ENCODE peak calls at places on chromosomes 3 and 15, in seven cellular contexts. B is GM12878, V is SK-N-SH, Z is HCT116, U is K562, D is HepG2, G is H1. Y is an unnamed sample. For H3K4me1, the result is how much of the 10 kb centered on the place peaks cover.

GRCh38 chr3:52234516-52235447 is 4.2 kb downstream of the TWF2 start:
- DNase-seq in B (no peak), V (no peak), Z (no peak), G (no peak), D (no peak), U (no peak), Y (no peak)

GRCh38 chr3:59502806-59503205 is 453.0 kb upstream of the CFAP20DC start:
- DNase-seq in B (no peak), V (no peak), U (no peak), Z (no peak), D (no peak), G (no peak), Y (no peak)

GRCh38 chr3:25378912-25379311 is 49.2 kb upstream of the RARB start:
- DNase-seq in G (no peak), B (no peak), U (no peak), V (no peak), D (no peak), Z (no peak), Y (no peak)

GRCh38 chr15:41284425-41285177 is 47.8 kb downstream of the OIP5 start:
- DNase-seq in G (no peak), U (no peak), Z (no peak), D (peak), B (no peak), V (peak), Y (no peak)

GRCh38 chr3:11711826-11712225 is 68.1 kb upstream of the VGLL4 start:
- DNase-seq in U (no peak), Z (no peak), B (no peak), V (no peak), D (no peak), G (no peak), Y (no peak)

GRCh38 chr15:23437146-23437545 is 9.9 kb downstream of the GOLGA6L2 start:
- DNase-seq in V (no peak), B (no peak), G (no peak), D (no peak), Z (no peak), U (no peak), Y (no peak)

GRCh38 chr3:165254812-165255211 is 58.6 kb upstream of the SLITRK3 start:
- DNase-seq in V (peak), D (peak), U (no peak), G (no peak), Z (peak), B (no peak), Y (peak)

GRCh38 chr3:6679510-6679909 is 181.4 kb upstream of the GRM7 start:
- DNase-seq in U (no peak), D (no peak), V (no peak), B (peak), Z (no peak), G (no peak), Y (no peak)

GRCh38 chr3:89488800-89489580 is 381.6 kb downstream of the EPHA3 start:
- DNase-seq in V (no peak), B (no peak), U (no peak), D (no peak), Z (no peak), G (no peak), Y (no peak)

GRCh38 chr3:98110191-98110908 is 20.2 kb upstream of the OR5H1 start:
- DNase-seq in Z (no peak), B (no peak), D (no peak), U (no peak), V (no peak), G (no peak), Y (peak)

GRCh38 chr3:11236588-11237461 is 35.4 kb upstream of the ATG7 start:
- DNase-seq in D (peak), U (peak), B (no peak), G (peak), Z (peak), V (peak), Y (peak)

GRCh38 chr3:195774917-195775316 is 36.8 kb downstream of the MUC4 start:
- DNase-seq in D (peak), G (peak), V (peak), U (peak), Z (peak), B (no peak), Y (peak)

GRCh38 chr15:62758126-62758951 is 284.2 kb upstream of the TPM1 start:
- DNase-seq in V (peak), D (peak), G (no peak), Z (no peak), B (no peak), U (no peak), Y (no peak)

GRCh38 chr3:84110787-84111186 is 848.0 kb upstream of the CADM2 start:
- DNase-seq in B (no peak), G (no peak), Z (no peak), D (no peak), U (no peak), V (no peak), Y (no peak)

GRCh38 chr15:79475312-79475711 is 43.2 kb downstream of the MINAR1 start:
- DNase-seq in D (no peak), G (no peak), Z (no peak), U (no peak), V (no peak), B (no peak), Y (no peak)

GRCh38 chr15:82847703-82848102 is 38.3 kb downstream of the WHAMM start:
- DNase-seq in Z (no peak), U (no peak), V (no peak), B (no peak), G (peak), D (no peak), Y (no peak)

GRCh38 chr3:153599685-153600084 is 437.7 kb downstream of the RAP2B start:
- DNase-seq in B (no peak), U (no peak), D (peak), V (no peak), G (no peak), Z (peak), Y (no peak)

GRCh38 chr15:27433604-27434003 is 462.6 kb downstream of the GABRG3 start:
- DNase-seq in Z (no peak), B (no peak), V (no peak), G (no peak), D (no peak), U (no peak), Y (no peak)

GRCh38 chr3:68699541-68699940 is 232.8 kb downstream of the TAFA4 start:
- DNase-seq in U (no peak), B (no peak), G (no peak), Z (no peak), D (no peak), V (no peak), Y (no peak)

GRCh38 chr3:31937225-31937624 is 43.8 kb downstream of the OSBPL10 start:
- DNase-seq in B (no peak), D (no peak), V (no peak), G (no peak), U (no peak), Z (no peak), Y (no peak)

GRCh38 chr15:28109626-28110415 is 10.7 kb upstream of the OCA2 start:
- DNase-seq in G (no peak), V (no peak), Z (no peak), D (no peak), B (no peak), U (no peak), Y (no peak)

GRCh38 chr3:189907803-189908202 is 212.9 kb downstream of the P3H2 start:
- DNase-seq in B (no peak), Z (no peak), D (no peak), G (no peak), U (no peak), V (no peak), Y (no peak)

GRCh38 chr3:143928541-143929255 is 42.9 kb upstream of the DIPK2A start:
- DNase-seq in D (no peak), G (no peak), U (no peak), Z (no peak), V (no peak), B (no peak), Y (no peak)

GRCh38 chr3:172546105-172546504 is 22.9 kb upstream of the TNFSF10 start:
- DNase-seq in D (no peak), U (no peak), V (no peak), B (no peak), Z (peak), G (no peak), Y (no peak)

GRCh38 chr15:74123131-74123429 is 7.3 kb upstream of the ISLR2 start:
- DNase-seq in V (no peak), B (no peak), Z (no peak), G (peak), D (no peak), U (no peak), Y (no peak)

GRCh38 chr3:41088882-41089281 is 110.4 kb upstream of the CTNNB1 start:
- DNase-seq in U (no peak), V (no peak), Z (no peak), G (no peak), D (no peak), B (no peak), Y (no peak)

GRCh38 chr3:128823638-128824037 is 55.8 kb upstream of the ACAD9 start:
- DNase-seq in V (no peak), B (no peak), D (no peak), U (no peak), Z (no peak), G (no peak), Y (no peak)

GRCh38 chr15:68278345-68279217 is 1.0 kb downstream of the FEM1B start:
- DNase-seq in Z (no peak), D (peak), B (no peak), G (no peak), V (peak), U (no peak), Y (no peak)

GRCh38 chr3:131535596-131535995 is 32.8 kb upstream of the MRPL3 start:
- DNase-seq in U (no peak), D (no peak), G (no peak), Z (no peak), V (no peak), B (no peak), Y (no peak)

GRCh38 chr3:195895078-195895899 is 13.1 kb downstream of the TNK2 start:
- DNase-seq in B (no peak), Z (peak), D (peak), G (peak), V (peak), U (peak), Y (no peak)

GRCh38 chr3:128488995-128489859 is 3.8 kb downstream of the GATA2 start:
- DNase-seq in Z (peak), D (peak), V (peak), U (peak), G (peak), B (no peak), Y (no peak)

GRCh38 chr3:133360476-133360875 is 39.4 kb upstream of the BFSP2 start:
- DNase-seq in G (no peak), D (no peak), V (no peak), Z (no peak), B (no peak), U (no peak), Y (no peak)

GRCh38 chr15:76223521-76223920 is 87.7 kb downstream of the ETFA start:
- DNase-seq in U (no peak), G (no peak), V (no peak), Z (no peak), D (no peak), B (peak), Y (no peak)

GRCh38 chr15:89526181-89526580 is 29.8 kb upstream of the RHCG start:
- DNase-seq in V (no peak), G (no peak), B (no peak), Z (no peak), D (no peak), U (no peak), Y (no peak)

GRCh38 chr15:69154684-69155083 is 5.8 kb upstream of the GLCE start:
- DNase-seq in B (no peak), Z (no peak), G (no peak), V (no peak), D (no peak), U (no peak), Y (no peak)

GRCh38 chr15:52805351-52806283 is 15.5 kb upstream of the ONECUT1 start:
- DNase-seq in V (peak), B (no peak), U (no peak), D (no peak), G (peak), Z (no peak), Y (no peak)

DNA sequence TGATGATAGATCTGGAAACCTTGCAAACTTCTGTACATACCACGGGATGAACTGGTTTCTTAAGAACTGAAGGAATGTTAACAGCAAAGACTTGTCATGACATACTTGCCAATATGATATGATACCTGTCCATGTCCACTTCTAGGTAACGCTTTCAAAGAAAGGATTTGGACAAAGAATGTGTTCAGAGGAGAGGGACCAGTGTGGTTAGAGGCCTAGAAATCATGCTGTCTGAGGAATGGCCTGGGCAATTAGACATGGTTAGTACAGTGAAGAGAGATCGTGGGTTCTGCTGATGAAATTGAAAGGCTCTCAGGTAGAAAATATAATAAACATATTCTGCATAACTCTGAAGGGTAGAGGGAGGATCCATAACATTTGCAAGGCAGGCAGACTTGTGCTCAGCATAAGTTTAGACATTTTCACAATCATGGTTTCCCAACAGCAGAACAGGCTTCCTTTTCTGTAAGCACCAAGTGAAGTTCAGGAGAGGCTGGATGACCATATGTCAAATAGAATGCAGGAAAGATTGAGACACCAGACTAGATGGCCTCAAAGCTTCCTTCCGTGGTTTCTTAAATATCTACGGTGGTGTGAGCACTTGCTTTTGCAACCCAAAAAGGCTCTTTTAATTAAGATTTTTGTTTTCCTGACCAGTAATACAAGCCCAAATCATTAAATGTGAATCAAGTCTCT is 39.9 kb downstream of the TGFBR2 start:
- DNase-seq in D (no peak), U (no peak), B (no peak), Z (no peak), G (no peak), V (no peak), Y (no peak)
- TF ChIP-seq YY1 in D (no peak), U (no peak), B (no peak), Z (no peak), G (no peak), V (no peak), Y (no peak)

DNA sequence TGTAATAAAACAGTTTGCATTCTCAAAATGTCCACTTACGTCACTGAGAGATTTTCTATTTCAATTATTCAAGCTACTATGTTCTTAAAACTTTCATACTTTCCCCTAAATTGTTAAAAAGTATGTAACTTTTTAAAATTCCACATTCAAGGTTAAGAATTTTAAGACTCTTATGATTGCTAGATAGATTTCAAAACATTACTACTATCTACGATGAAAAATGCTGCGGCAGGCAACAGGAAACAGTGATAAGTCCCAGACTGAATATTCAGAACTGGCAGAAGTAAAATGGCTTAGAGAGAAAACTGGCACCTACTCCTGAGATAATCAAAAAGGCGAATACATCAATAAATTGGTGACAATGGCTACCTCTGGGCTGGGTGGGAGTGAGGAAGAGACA is 16.2 kb downstream of the ATP13A3 start:
- DNase-seq in V (no peak), D (no peak), Z (no peak), B (no peak), U (no peak), G (no peak), Y (no peak)
- H3K9ac ChIP-seq in V (no peak), D (no peak), Z (no peak), B (no peak), U (no peak), G (no peak), Y (no peak)

DNA sequence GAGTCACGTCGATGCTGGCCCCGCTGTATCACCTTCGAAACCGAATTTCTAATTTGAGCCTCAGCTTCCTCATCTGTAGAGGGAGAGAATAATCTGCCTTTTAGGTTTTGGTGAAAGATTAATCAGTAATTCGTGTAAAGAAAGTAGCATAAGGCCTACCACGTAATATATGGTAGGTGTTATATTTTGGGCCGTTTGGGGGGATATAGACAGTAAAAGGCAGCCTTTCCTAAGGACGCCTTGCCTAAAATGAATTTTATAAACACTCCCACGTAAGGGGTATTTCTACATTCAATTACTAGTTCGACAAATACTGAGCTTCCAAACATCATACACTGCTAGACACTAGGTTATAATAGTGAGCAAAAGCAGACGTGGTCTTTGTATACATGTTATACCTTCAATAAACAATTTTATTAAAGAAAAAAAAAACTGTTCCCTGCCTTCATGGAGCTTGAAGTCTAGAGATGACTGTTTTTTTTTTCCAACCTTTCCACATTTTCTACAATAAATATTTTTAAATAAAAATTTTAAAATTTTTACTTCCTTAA is 737 bp downstream of the JAGN1 start:
- DNase-seq in D (no peak), Z (no peak), V (no peak), U (no peak), G (no peak), B (no peak), Y (no peak)
- H3K4me1 ChIP-seq in D (half or more), Z (under half), V (under half), U (under half), G (under half), B (under half), Y (under half)

DNA sequence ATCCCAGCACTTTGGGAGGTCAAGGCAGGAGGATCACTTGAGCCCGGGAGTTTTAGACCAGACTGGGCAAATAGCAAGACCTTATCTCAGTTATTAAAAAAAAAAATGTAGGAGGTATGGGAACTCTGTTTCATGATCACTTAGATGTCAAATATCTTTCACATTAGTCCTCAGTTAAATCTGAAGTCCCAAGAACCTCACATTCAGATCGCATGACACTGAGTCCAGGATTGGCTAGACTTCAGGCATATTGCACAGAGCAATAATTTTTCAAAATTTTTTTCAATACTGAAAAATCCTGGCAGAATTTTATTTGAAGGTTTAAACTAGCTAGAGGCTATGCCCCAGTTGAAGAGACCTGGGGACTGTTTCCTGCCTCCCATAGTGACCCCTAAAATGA is 56.3 kb upstream of the ZNF148 start:
- DNase-seq in G (no peak), B (no peak), D (no peak), Z (no peak), V (no peak), U (no peak), Y (no peak)
- TF ChIP-seq YY1 in G (no peak), B (no peak), D (no peak), Z (no peak), V (no peak), U (no peak), Y (no peak)

DNA sequence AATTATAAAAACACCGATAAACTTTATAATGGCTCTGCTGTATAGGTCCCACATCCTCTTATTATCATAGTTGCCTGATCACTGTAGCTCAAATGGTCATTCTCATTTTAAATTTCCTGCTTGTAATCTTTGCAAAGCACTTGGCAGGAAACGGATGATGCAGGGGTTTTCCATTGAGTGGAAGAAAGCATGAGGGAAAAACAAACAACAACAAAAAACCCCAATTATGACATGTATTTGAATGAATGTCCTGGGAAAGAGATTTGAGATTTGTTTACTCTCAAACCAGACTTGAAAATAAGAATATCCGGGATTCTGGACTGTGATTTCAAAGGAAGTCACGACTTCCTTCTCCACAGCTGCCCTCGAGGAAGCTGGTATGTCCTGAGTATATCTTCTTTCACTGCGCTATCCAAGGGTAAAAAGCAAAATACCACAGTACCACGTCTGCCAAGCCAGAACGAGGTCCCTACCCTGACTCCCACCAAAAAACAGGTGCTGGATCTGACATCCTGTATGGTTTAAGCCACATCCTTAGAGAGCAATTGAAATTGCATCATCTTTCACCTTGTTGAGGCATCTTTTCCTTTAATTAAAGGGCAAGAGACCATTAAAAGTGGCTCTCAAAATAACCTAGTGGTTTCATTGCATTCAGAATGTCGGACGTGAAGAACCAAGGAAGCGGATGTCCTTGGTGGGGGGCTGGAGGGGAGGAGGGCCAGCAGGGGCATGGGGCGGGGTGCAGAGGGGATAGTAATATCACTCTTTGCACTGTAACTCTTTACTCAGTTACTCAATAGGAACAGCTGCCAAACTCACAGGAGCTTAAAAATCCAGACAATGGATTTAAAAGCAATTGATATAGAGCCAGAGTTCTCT is 13.5 kb upstream of the TIPIN start:
- DNase-seq in Z (no peak), B (peak), U (peak), G (no peak), D (no peak), V (no peak), Y (no peak)
- H3K9ac ChIP-seq in Z (no peak), B (peak), U (no peak), G (peak), D (peak), V (no peak), Y (no peak)

GRCh38 chr15:38669160-38669505 is 104.5 kb upstream of the RASGRP1 start:
- DNase-seq in U (no peak), Z (no peak), D (no peak), B (no peak), V (no peak), G (no peak), Y (no peak)
- H3K4me1 ChIP-seq in U (under half), Z (under half), D (under half), B (under half), V (under half), G (under half), Y (under half)

GRCh38 chr15:51771773-51772172 is 20.4 kb downstream of the TMOD2 start:
- DNase-seq in D (no peak), U (no peak), B (no peak), Z (no peak), G (no peak), V (no peak), Y (no peak)

GRCh38 chr15:51765751-51766150 is 14.4 kb downstream of the TMOD2 start:
- DNase-seq in G (no peak), D (no peak), B (no peak), Z (no peak), U (no peak), V (no peak), Y (no peak)

GRCh38 chr15:51770902-51771301 is 19.5 kb downstream of the TMOD2 start:
- DNase-seq in G (no peak), U (no peak), Z (no peak), B (no peak), V (no peak), D (no peak), Y (no peak)

GRCh38 chr15:51768018-51768417 is 16.6 kb downstream of the TMOD2 start:
- DNase-seq in U (no peak), Z (no peak), D (no peak), V (no peak), B (no peak), G (no peak), Y (no peak)
- TF ChIP-seq YY1 in U (no peak), Z (no peak), D (no peak), V (no peak), B (peak), G (no peak), Y (no peak)